ENCODE peak calls at places on chromosomes 13 and 19, in five cellular contexts. D is bronchial epithelial cell, C is tibial artery, R is neural progenitor cell, I is gastrocnemius medialis. Q is an unnamed sample. For H3K27me3, the result is how much of the 10 kb centered on the place peaks cover.

GRCh38 chr13:30147380-30147779 is 160.0 kb downstream of the KATNAL1 start:
- DNase-seq in D (no peak), C (no peak), R (no peak), I (no peak), Q (no peak)

GRCh38 chr13:77565635-77566034 is 30.1 kb downstream of the SCEL start:
- DNase-seq in D (peak), C (no peak), R (peak), I (no peak), Q (peak)

GRCh38 chr19:55212447-55212846 is 3.1 kb upstream of the PTPRH start:
- DNase-seq in D (no peak), C (no peak), R (no peak), I (no peak), Q (peak)

GRCh38 chr19:4088975-4089374 is 22.3 kb upstream of the ZBTB7A start:
- DNase-seq in D (no peak), C (no peak), R (no peak), I (no peak), Q (peak)

GRCh38 chr19:2775556-2776430 is 7.3 kb downstream of the SGTA start:
- DNase-seq in D (no peak), C (no peak), R (no peak), I (peak), Q (no peak)

GRCh38 chr13:46295531-46296464 is 84.1 kb downstream of the LRRC63 start:
- DNase-seq in D (peak), C (no peak), R (no peak), I (peak), Q (no peak)

GRCh38 chr13:112144616-112145220 is 77.8 kb downstream of the SOX1 start:
- DNase-seq in D (no peak), C (peak), R (no peak), I (no peak), Q (no peak)

GRCh38 chr13:26679411-26679810 is 81.2 kb downstream of the GPR12 start:
- DNase-seq in D (peak), C (no peak), R (no peak), I (no peak), Q (no peak)

GRCh38 chr19:16381756-16382401 is 57.3 kb downstream of the KLF2 start:
- DNase-seq in D (no peak), C (peak), R (no peak), I (peak), Q (no peak)

GRCh38 chr19:47228168-47228936 is 2.6 kb downstream of the BBC3 start:
- DNase-seq in D (no peak), C (peak), R (peak), I (peak), Q (peak)

GRCh38 chr19:56639217-56639616 is 3.7 kb upstream of the SMIM17 start:
- DNase-seq in D (no peak), C (no peak), R (peak), I (no peak), Q (no peak)

GRCh38 chr13:100131863-100132574 is 43.1 kb downstream of the PCCA start:
- DNase-seq in D (peak), C (no peak), R (no peak), I (no peak), Q (no peak)

GRCh38 chr19:51331193-51331592 is 10.7 kb downstream of the VSIG10L start:
- DNase-seq in D (no peak), C (no peak), R (no peak), I (no peak), Q (no peak)

GRCh38 chr13:114121496-114122466 is 10.6 kb downstream of the RASA3 start:
- DNase-seq in D (no peak), C (no peak), R (peak), I (no peak), Q (no peak)

GRCh38 chr13:90908792-90909191 is 438.7 kb upstream of the MIR17HG start:
- DNase-seq in D (no peak), C (no peak), R (no peak), I (no peak), Q (no peak)

GRCh38 chr19:13100871-13101589 is 1.6 kb downstream of the LYL1 start:
- DNase-seq in D (no peak), C (peak), R (no peak), I (no peak), Q (peak)

GRCh38 chr19:8257052-8257443 is 47.9 kb downstream of the CERS4 start:
- DNase-seq in D (no peak), C (no peak), R (no peak), I (no peak), Q (peak)

GRCh38 chr19:32875428-32875827 is 5.9 kb upstream of the SLC7A9 start:
- DNase-seq in D (no peak), C (peak), R (peak), I (no peak), Q (peak)

GRCh38 chr13:48621056-48621455 is 32.7 kb upstream of the CYSLTR2 start:
- DNase-seq in D (no peak), C (no peak), R (no peak), I (no peak), Q (no peak)

GRCh38 chr13:80284290-80284689 is 56.6 kb downstream of the SPRY2 start:
- DNase-seq in D (no peak), C (no peak), R (no peak), I (no peak), Q (no peak)

GRCh38 chr13:72983085-72983768 is 75.6 kb upstream of the KLF5 start:
- DNase-seq in D (peak), C (no peak), R (no peak), I (no peak), Q (no peak)

GRCh38 chr13:110661256-110661655 is 44.7 kb downstream of the CARS2 start:
- DNase-seq in D (no peak), C (no peak), R (no peak), I (no peak), Q (no peak)

GRCh38 chr19:33177417-33177976 is 16.6 kb upstream of the LRP3 start:
- DNase-seq in D (peak), C (no peak), R (peak), I (no peak), Q (peak)

GRCh38 chr13:101727118-101727517 is 274.6 kb downstream of the ITGBL1 start:
- DNase-seq in D (no peak), C (no peak), R (no peak), I (no peak), Q (no peak)

GRCh38 chr13:85386424-85386823 is 412.8 kb downstream of the SLITRK6 start:
- DNase-seq in D (peak), C (no peak), R (peak), I (no peak), Q (no peak)

GRCh38 chr13:22940736-22941135 is 240.0 kb upstream of the SGCG start:
- DNase-seq in D (no peak), C (no peak), R (no peak), I (no peak), Q (no peak)
- H3K27me3 ChIP-seq in D (under half), C (under half), R (under half), I (under half), Q (under half)

DNA sequence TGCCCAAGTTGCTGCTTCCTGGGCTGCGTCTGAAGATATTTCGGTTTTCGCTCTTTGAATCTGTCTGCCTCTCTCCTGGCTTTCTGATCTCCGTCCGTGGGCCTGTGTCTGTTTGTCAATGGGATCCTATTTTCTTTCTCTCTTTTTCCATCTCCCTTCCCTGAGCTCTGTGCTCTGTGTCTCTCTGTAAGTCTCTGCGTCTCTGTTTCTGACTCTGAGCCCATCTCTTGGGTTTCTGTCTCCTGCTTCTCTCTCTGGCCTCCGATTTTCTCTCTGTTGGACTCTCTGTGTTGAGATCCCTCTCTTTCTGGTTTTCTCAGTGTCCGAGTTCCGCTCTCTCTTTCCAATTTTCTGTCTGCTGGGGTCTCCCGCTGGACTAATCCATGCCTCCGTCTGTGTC is 1.7 kb downstream of the PRKCG start:
- DNase-seq in D (no peak), C (no peak), R (no peak), I (no peak), Q (no peak)
- H3K4me3 ChIP-seq in D (no peak), C (no peak), R (peak), I (no peak), Q (peak)

GRCh38 chr19:29528350-29528945 is 2.7 kb downstream of the VSTM2B start:
- DNase-seq in D (peak), C (no peak), R (peak), I (no peak), Q (peak)
- H3K27me3 ChIP-seq in D (under half), C (half or more), R (half or more), I (half or more), Q (half or more)

DNA sequence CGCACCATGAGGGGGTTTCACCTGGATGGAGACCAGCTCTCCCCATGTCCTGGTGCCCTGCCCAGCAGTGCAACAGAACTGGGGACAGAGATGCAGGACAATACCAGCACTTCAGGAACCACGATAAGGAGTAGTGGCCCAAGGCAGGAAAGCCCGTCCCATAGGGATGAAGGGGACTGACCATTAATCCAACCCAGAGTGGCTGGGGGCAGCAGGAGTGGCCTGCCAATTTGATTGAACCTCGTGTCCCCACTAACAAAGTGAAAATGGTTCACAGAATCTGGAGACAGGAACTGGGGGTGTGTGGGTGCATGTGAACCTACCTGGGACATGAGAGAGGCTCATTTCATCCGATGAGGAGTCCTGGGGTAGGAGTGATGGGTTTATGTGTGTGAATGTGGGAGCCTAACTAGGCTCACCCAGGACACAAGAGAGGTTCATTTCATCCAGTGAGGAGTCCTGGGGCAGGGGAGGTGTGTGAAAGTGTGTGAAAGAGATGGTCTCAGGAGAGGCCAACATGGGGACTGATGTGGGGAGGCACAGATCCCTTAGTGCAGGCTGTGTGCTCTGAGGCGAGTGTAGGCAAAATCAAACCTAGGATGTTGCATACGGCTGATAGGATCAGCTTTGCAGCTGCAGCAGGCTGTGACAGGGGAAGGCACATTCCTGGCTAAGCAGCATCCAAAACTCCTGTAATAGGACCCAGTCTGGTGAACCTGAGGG is 98.2 kb downstream of the ZNF429 start:
- DNase-seq in D (no peak), C (no peak), R (no peak), I (no peak), Q (no peak)
- H3K4me3 ChIP-seq in D (no peak), C (peak), R (no peak), I (peak), Q (no peak)

DNA sequence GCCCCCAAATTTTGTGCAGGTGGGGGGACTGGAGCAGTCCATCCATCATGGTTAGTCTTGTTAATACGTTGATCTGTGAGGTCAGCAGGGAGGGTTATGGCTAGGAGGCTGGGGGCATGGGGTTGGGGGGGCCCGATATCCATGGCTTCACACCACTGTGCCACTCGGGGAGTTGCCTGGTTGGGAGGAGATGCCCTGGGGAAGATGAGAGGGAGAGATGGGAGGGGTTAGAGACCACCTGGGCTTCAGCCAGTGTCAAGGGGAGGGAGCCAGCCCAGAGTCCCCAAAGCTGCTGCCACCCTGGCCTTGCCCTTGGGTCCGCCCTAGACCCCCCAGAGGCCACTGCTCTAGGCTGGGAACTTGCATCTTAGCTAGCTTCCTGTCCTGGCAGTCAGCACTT is 1.8 kb upstream of the DMPK start:
- DNase-seq in D (no peak), C (no peak), R (no peak), I (no peak), Q (peak)
- H3K27me3 ChIP-seq in D (under half), C (under half), R (under half), I (under half), Q (under half)

DNA sequence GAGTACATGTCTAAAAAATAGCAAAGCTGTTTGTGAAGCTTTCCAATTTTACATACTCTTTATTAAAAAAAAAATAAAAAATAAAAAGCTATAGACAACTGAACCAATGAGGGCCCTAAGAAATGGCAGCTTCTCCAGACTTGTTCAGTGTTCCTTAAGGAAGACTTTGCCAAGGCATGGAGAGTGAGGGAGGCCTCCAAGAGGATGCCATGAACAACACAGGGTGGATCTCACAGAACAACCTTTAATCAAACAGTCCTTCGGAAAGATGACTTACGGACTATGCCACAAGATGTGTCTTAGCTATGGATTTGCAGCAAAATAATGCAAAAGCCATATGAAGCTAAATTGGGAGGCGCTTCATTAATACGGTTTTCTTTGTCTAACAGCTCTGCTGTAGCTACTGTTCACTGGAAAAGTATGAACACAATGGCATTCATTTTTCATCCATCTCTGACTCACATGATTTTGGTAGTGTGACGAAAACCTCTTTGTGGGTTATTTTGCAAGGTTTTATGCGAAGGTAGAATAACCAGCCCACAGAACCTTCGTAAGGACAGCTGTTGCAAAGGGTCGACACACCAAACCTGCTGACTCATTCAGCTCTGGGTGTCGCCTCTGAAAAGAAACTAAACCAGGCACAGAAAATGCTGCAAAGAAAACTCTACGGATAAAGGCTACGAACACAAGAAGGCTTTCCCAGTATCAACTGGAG is 27.7 kb downstream of the EFNB2 start:
- DNase-seq in D (peak), C (no peak), R (peak), I (no peak), Q (no peak)
- H3K4me3 ChIP-seq in D (no peak), C (no peak), R (no peak), I (peak), Q (no peak)

GRCh38 chr13:20161275-20161950 is 561 bp upstream of the GJA3 start:
- DNase-seq in D (no peak), C (no peak), R (peak), I (no peak), Q (peak)

GRCh38 chr13:20161951-20162300 is 1.1 kb upstream of the GJA3 start:
- DNase-seq in D (no peak), C (no peak), R (peak), I (no peak), Q (no peak)

GRCh38 chr13:20160346-20161274 is at the start of gene GJA3:
- DNase-seq in D (peak), C (no peak), R (peak), I (no peak), Q (peak)

GRCh38 chr13:20168396-20168795 is 7.5 kb upstream of the GJA3 start:
- DNase-seq in D (no peak), C (no peak), R (no peak), I (no peak), Q (no peak)

DNA sequence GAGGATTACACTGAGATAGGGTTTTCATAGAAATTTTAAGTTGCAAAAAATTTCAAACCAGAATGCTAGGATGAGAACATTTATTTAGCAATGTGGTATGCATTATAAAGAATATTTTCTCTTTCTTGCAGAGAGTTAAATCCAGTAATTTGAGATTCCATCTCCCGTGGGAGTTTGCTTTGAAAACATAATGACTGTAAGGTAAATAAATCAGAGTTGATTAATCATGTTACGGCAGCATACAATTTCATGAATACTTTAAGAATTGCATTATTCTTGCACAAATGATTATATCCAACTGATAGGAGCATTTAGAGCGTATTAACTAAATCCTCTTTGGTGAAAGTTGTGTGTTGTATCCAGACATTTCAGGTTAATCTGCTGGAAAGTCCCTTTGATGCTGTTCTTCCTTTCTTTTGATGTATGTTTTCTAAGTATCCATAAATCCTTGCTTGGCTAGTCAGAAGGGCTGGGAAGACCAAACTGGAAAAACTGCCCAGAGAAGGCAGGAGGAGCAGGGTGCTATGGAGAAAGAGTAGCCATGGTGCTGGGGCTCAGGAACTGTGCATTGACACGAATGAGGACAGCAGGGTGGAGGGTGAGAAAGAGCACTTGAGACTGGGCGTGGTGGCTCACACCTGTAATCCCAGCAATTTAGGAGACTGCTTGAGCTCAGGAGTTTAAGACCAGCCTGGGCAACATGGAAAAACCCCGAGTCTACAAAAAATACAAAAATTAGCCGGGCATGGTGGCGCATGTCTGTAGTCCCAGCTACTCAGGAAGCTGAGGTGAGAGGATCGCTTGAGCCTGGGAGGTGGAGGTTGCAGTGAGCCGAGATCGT is 4.8 kb upstream of the GJA3 start:
- DNase-seq in D (peak), C (no peak), R (no peak), I (no peak), Q (no peak)
- H3K27me3 ChIP-seq in D (under half), C (half or more), R (under half), I (under half), Q (under half)